ENCODE peak calls at places on chromosomes 12 and 14, in ten cellular contexts. O, Q, M, G, H, S, V, C, U and E are unnamed samples.

GRCh38 chr14:67566908-67567307 is 33.2 kb downstream of the PIGH start:
- DNase-seq in H (no peak), S (no peak), Q (no peak), V (peak; percentile 18), U (no peak), O (no peak), G (no peak), M (peak; percentile 31), C (no peak), E (peak; percentile 84)

GRCh38 chr14:104746951-104747481 is 5.9 kb upstream of the SIVA1 start:
- DNase-seq in O (no peak), H (peak; percentile 76), V (peak; percentile 92), M (peak; percentile 39), Q (peak; percentile 60), S (no peak), G (no peak), C (no peak), U (no peak), E (no peak)

GRCh38 chr14:36207500-36207899 is 31.0 kb upstream of the PTCSC3 start:
- DNase-seq in H (no peak), O (no peak), U (no peak), C (no peak), G (no peak), M (peak; percentile 13), Q (no peak), V (peak; percentile 18), S (no peak), E (no peak)

GRCh38 chr14:38973083-38973700 is 129.8 kb downstream of the SEC23A start:
- DNase-seq in M (no peak), Q (no peak), S (no peak), G (no peak), O (no peak), C (no peak), H (no peak), U (no peak), V (no peak), E (no peak)

GRCh38 chr14:79379266-79379665 is 832.0 kb downstream of the DIO2 start:
- DNase-seq in H (no peak), U (peak; percentile 69), G (no peak), M (no peak), C (no peak), S (no peak), Q (no peak), O (no peak), V (no peak), E (no peak)

GRCh38 chr12:77060136-77060882 is 5.1 kb downstream of the E2F7 start:
- DNase-seq in C (no peak), U (no peak), H (no peak), S (no peak), Q (no peak), O (no peak), V (no peak), M (no peak), G (peak; percentile 84), E (no peak)

GRCh38 chr12:131167334-131167733 is 213.6 kb downstream of the ADGRD1 start:
- DNase-seq in U (no peak), H (no peak), S (no peak), M (no peak), Q (peak; percentile 26), C (peak; percentile 60), O (no peak), V (peak; percentile 17), G (no peak), E (no peak)

GRCh38 chr14:98368916-98369315 is 903.1 kb downstream of the BCL11B start:
- DNase-seq in S (no peak), Q (no peak), M (no peak), V (peak; percentile 77), H (peak; percentile 46), O (no peak), U (no peak), G (no peak), C (no peak), E (no peak)

GRCh38 chr12:46942579-46942978 is 116.8 kb upstream of the SLC38A4 start:
- DNase-seq in O (peak; percentile 57), G (no peak), C (no peak), U (no peak), H (peak; percentile 78), Q (no peak), M (peak; percentile 49), V (peak; percentile 89), S (no peak), E (peak; percentile 34)

GRCh38 chr12:17134315-17134714 is 528.4 kb upstream of the LMO3 start:
- DNase-seq in G (no peak), S (no peak), O (no peak), C (no peak), Q (no peak), M (no peak), V (peak; percentile 17), U (no peak), H (no peak), E (no peak)

GRCh38 chr12:5138845-5139244 is 95.2 kb downstream of the KCNA5 start:
- DNase-seq in C (no peak), U (no peak), H (no peak), V (peak; percentile 49), O (peak; percentile 18), S (no peak), G (no peak), M (peak; percentile 15), Q (no peak), E (no peak)

GRCh38 chr12:49673446-49674317 is 33.5 kb downstream of the FMNL3 start:
- DNase-seq in C (peak; percentile 97), H (peak; percentile 71), S (peak; percentile 95), O (peak; percentile 96), M (peak; percentile 96), U (peak; percentile 95), V (peak; percentile 47), G (peak; percentile 49), Q (peak; percentile 93), E (peak; percentile 71)

GRCh38 chr14:61461808-61462275 is 140.5 kb downstream of the PRKCH start:
- DNase-seq in V (peak; percentile 63), Q (peak; percentile 62), G (peak; percentile 61), O (peak; percentile 85), S (no peak), M (peak; percentile 88), U (peak; percentile 53), C (peak; percentile 43), H (peak; percentile 63), E (no peak)

GRCh38 chr12:52132754-52133161 is 53.3 kb downstream of the SMIM41 start:
- DNase-seq in Q (no peak), O (no peak), M (peak; percentile 78), V (peak; percentile 64), S (no peak), G (no peak), U (no peak), C (peak; percentile 6), H (no peak), E (no peak)

GRCh38 chr12:19978193-19978592 is 390.1 kb upstream of the PDE3A start:
- DNase-seq in M (peak; percentile 79), S (no peak), V (peak; percentile 6), O (peak; percentile 96), U (no peak), C (no peak), H (peak; percentile 1), Q (no peak), G (no peak), E (no peak)

GRCh38 chr12:124459852-124460645 is 107.4 kb downstream of the NCOR2 start:
- DNase-seq in C (no peak), U (no peak), V (no peak), G (no peak), M (no peak), Q (no peak), S (no peak), H (no peak), O (no peak), E (no peak)

DNA sequence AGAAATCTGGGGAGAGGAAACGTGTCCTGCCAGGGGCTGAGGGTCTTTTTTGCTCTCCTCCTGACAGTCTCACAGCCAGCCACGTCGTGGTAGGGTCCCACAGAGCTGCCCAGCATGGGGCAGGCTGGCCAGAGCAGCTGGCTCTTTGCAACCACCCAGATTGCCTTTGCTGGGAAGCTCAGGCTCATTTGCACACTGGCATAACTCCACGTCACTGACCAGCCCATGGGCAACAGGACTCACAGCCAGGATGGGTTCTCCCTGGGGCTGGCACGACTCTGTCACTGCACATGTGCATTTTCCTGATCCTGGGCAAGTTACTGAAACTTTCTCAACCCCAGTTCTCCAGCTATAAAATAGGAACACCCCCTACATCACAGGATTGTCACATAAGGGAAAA is 242.2 kb downstream of the DPF3 start:
- DNase-seq in M (no peak), O (no peak), Q (no peak), C (no peak), S (no peak), G (no peak), V (no peak), H (no peak), U (peak; percentile 48), E (no peak)
- H3K4me3 ChIP-seq in M (no peak overlapping the region), O (no peak overlapping the region), Q (no peak overlapping the region), C (no peak overlapping the region), S (no peak overlapping the region), G (no peak overlapping the region), V (no peak overlapping the region), H (no peak overlapping the region), U (no peak overlapping the region), E (no peak overlapping the region)

DNA sequence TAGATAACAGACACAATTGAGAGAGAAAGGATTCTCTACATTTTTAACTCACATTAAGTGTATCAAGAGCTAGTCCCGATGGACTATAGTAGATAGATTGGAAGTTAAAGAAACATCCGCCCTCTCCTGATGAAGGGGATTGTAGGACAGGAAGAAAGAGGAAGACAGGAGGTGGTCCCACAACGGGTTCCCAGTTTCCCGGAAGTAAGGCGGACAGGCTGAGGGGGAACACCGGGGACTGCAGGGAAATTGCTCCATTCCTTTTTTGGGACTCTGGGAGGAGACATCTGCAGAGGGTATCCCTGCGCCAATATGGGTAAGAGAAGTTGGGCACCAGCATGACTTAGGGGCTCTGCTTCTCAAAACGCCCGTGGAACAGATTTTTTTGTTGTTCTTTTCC is 177.5 kb upstream of the ATF7IP start:
- DNase-seq in G (no peak), H (no peak), C (no peak), U (no peak), O (no peak), Q (no peak), M (no peak), S (no peak), V (no peak), E (no peak)
- TF ChIP-seq CTCF in G (no peak), H (no peak), C (no peak), U (no peak), O (no peak), Q (no peak), M (no peak), S (no peak), V (no peak), E (no peak)

GRCh38 chr14:103109789-103110415 is 13.4 kb upstream of the TNFAIP2 start:
- DNase-seq in O (peak; percentile 72), G (no peak), H (no peak), S (no peak), V (no peak), M (peak; percentile 73), C (no peak), U (no peak), Q (peak; percentile 60), E (peak; percentile 28)
- H3K4me3 ChIP-seq in O (no peak overlapping the region), G (no peak overlapping the region), H (no peak overlapping the region), S (no peak overlapping the region), V (no peak overlapping the region), M (no peak overlapping the region), C (no peak overlapping the region), U (no peak overlapping the region), Q (no peak overlapping the region), E (no peak overlapping the region)

GRCh38 chr12:44002607-44003006 is 166.7 kb downstream of the TMEM117 start:
- DNase-seq in U (no peak), O (no peak), C (no peak), M (no peak), H (no peak), G (no peak), V (no peak), S (no peak), Q (no peak), E (no peak)

GRCh38 chr12:44003721-44004120 is 167.8 kb downstream of the TMEM117 start:
- DNase-seq in S (no peak), O (no peak), C (no peak), V (peak; percentile 13), Q (no peak), M (no peak), G (no peak), H (no peak), U (no peak), E (no peak)

GRCh38 chr12:44000309-44000952 is 164.6 kb downstream of the TMEM117 start:
- DNase-seq in U (no peak), S (no peak), Q (peak; percentile 40), C (peak; percentile 53), V (peak; percentile 78), M (peak; percentile 50), O (peak; percentile 6), G (peak; percentile 69), H (peak; percentile 72), E (peak; percentile 16)
- TF ChIP-seq CTCF in U (peak; percentile 39), S (peak; percentile 55), Q (peak; percentile 27), C (no peak), V (peak; percentile 90), M (peak; percentile 60), O (peak; percentile 56), G (peak; percentile 73), H (peak; percentile 90), E (peak; percentile 81)